ENCODE peak calls at places on chromosomes 16 and 17, in seven cellular contexts. L is HCT116, C is transverse colon, O is stomach, U is vagina, I is esophagus muscularis mucosa, R is Panc1. S is an unnamed sample.

GRCh38 chr16:82995927-82996441 is 369.2 kb downstream of the CDH13 start:
- DNase-seq in L (no peak), C (peak), O (no peak), U (no peak), I (no peak), R (no peak), S (no peak)

GRCh38 chr17:21161498-21162393 is 35.0 kb downstream of the DHRS7B start:
- DNase-seq in L (no peak), C (no peak), O (no peak), U (no peak), I (no peak), R (no peak), S (no peak)

GRCh38 chr16:50248845-50249244 is 17.5 kb upstream of the ADCY7 start:
- DNase-seq in L (no peak), C (no peak), O (no peak), U (no peak), I (no peak), R (no peak), S (no peak)

GRCh38 chr17:50905460-50905803 is 39.3 kb upstream of the TOB1 start:
- DNase-seq in L (no peak), C (no peak), O (peak), U (no peak), I (no peak), R (no peak), S (no peak)

GRCh38 chr17:47694818-47695663 is 1.1 kb downstream of the TBKBP1 start:
- DNase-seq in L (no peak), C (peak), O (peak), U (peak), I (no peak), R (no peak), S (peak)

GRCh38 chr17:46818319-46818928 is at the start of gene WNT3:
- DNase-seq in L (no peak), C (peak), O (no peak), U (no peak), I (no peak), R (no peak), S (peak)

GRCh38 chr16:10039220-10040096 is 142.8 kb downstream of the GRIN2A start:
- DNase-seq in L (no peak), C (no peak), O (no peak), U (no peak), I (no peak), R (no peak), S (no peak)

GRCh38 chr16:80467961-80468360 is 72.8 kb upstream of the DYNLRB2 start:
- DNase-seq in L (no peak), C (no peak), O (no peak), U (no peak), I (no peak), R (no peak), S (no peak)

GRCh38 chr17:2885751-2886150 is 89.5 kb downstream of the RAP1GAP2 start:
- DNase-seq in L (no peak), C (no peak), O (no peak), U (no peak), I (no peak), R (no peak), S (no peak)

GRCh38 chr16:87951550-87952538 is 610 bp downstream of the BANP start:
- DNase-seq in L (no peak), C (peak), O (no peak), U (no peak), I (no peak), R (no peak), S (no peak)

GRCh38 chr16:87954826-87955225 is 3.6 kb downstream of the BANP start:
- DNase-seq in L (no peak), C (peak), O (no peak), U (no peak), I (no peak), R (no peak), S (no peak)

GRCh38 chr16:87952751-87953150 is 1.5 kb downstream of the BANP start:
- DNase-seq in L (no peak), C (no peak), O (no peak), U (no peak), I (no peak), R (no peak), S (no peak)

GRCh38 chr16:87954361-87954760 is 3.1 kb downstream of the BANP start:
- DNase-seq in L (no peak), C (no peak), O (peak), U (no peak), I (no peak), R (no peak), S (peak)

GRCh38 chr16:87953308-87954208 is 2.3 kb downstream of the BANP start:
- DNase-seq in L (no peak), C (no peak), O (no peak), U (no peak), I (no peak), R (no peak), S (no peak)
- TF ChIP-seq POLR2AphosphoS5 in L (no peak), C (no peak), O (no peak), U (no peak), I (no peak), R (peak), S (peak)

DNA sequence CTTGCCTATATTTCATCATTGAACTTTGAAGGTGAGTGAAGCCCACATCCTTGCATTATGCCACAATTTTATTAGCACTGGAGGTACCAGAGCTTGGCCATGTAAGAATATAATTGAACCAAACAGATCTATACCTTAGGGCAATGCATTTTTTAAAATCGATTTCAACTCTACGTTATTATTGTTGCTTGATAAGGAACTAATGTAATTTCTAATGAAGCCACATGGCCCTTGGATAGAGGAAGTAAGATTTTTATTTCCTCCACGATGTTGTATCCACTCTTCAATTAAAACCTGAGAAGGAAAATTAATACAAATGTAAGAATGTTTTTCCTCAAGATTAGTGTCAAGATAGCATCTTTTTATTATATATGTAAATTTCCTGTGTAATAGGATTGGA is 370.0 kb upstream of the EEF2KMT start:
- DNase-seq in L (no peak), C (no peak), O (no peak), U (no peak), I (no peak), R (no peak), S (no peak)
- H3K27ac ChIP-seq in L (no peak), C (no peak), O (no peak), U (no peak), I (no peak), R (no peak), S (no peak)

DNA sequence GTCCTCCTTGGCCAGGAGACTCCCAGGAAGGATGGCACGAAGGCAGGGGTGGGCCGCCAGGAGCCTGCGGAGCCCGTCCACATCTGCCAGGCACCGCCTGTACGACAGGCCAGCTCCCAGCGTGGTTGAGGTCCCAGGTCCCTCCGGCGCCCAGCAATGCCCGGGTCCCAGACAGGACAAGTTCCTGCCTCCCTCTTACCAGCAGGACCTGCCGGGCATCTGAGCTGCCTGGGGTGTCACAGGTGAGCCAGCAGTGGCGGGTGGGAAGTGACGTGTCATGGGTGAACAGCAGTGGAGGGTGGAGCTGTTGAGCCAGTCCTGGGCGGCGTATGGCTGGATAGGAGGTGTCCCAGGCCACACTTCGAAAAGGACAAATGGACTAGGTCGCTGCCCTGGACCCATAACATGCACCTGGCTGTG is 15.7 kb upstream of the BAHCC1 start:
- DNase-seq in L (peak), C (peak), O (peak), U (no peak), I (no peak), R (no peak), S (peak)
- TF ChIP-seq POLR2AphosphoS5 in L (peak), C (no peak), O (no peak), U (peak), I (no peak), R (no peak), S (no peak)

GRCh38 chr17:8662973-8663372 is 32.4 kb upstream of the MYH10 start:
- DNase-seq in L (no peak), C (no peak), O (no peak), U (no peak), I (no peak), R (no peak), S (no peak)
- H3K27ac ChIP-seq in L (no peak), C (no peak), O (no peak), U (no peak), I (no peak), R (no peak), S (no peak)